ENCODE peak calls at places on chromosomes 2 and 18, in six cellular contexts. One of them, this sample, is unnamed.

GRCh38 chr18:45667056-45667455 is 51.8 kb downstream of the SLC14A2 start:
- DNase-seq in activated effector memory CD4-positive, alpha-beta T cell treated with Interleukin-2 at 50 U/mL for 16 hours: no peak
- DNase-seq in choroid plexus epithelial cell: peak
- DNase-seq in activated naive CD8-positive, alpha-beta T cell treated with anti-CD3 and anti-CD28 coated beads, Interleukin-2, amount 50 U/mL, for 24 hours: no peak
- DNase-seq in GM12864: no peak
- DNase-seq in HT-29: no peak
- DNase-seq in this sample: no peak

GRCh38 chr2:14855751-14856150 is 223.2 kb downstream of the LRATD1 start:
- DNase-seq in activated naive CD8-positive, alpha-beta T cell treated with anti-CD3 and anti-CD28 coated beads, Interleukin-2, amount 50 U/mL, for 24 hours: no peak
- DNase-seq in activated effector memory CD4-positive, alpha-beta T cell treated with Interleukin-2 at 50 U/mL for 16 hours: no peak
- DNase-seq in choroid plexus epithelial cell: no peak
- DNase-seq in GM12864: no peak
- DNase-seq in HT-29: no peak
- DNase-seq in this sample: no peak

GRCh38 chr2:146119586-146119985 is 1599.7 kb upstream of the ZEB2 start:
- DNase-seq in GM12864: no peak
- DNase-seq in activated effector memory CD4-positive, alpha-beta T cell treated with Interleukin-2 at 50 U/mL for 16 hours: no peak
- DNase-seq in HT-29: no peak
- DNase-seq in activated naive CD8-positive, alpha-beta T cell treated with anti-CD3 and anti-CD28 coated beads, Interleukin-2, amount 50 U/mL, for 24 hours: no peak
- DNase-seq in choroid plexus epithelial cell: no peak
- DNase-seq in this sample: no peak

GRCh38 chr2:236176951-236177350 is 8.8 kb upstream of the GBX2 start:
- DNase-seq in choroid plexus epithelial cell: no peak
- DNase-seq in activated effector memory CD4-positive, alpha-beta T cell treated with Interleukin-2 at 50 U/mL for 16 hours: no peak
- DNase-seq in GM12864: no peak
- DNase-seq in activated naive CD8-positive, alpha-beta T cell treated with anti-CD3 and anti-CD28 coated beads, Interleukin-2, amount 50 U/mL, for 24 hours: no peak
- DNase-seq in HT-29: no peak
- DNase-seq in this sample: no peak

GRCh38 chr2:120291464-120292311 is 39.0 kb downstream of the RALB start:
- DNase-seq in HT-29: peak
- DNase-seq in GM12864: no peak
- DNase-seq in activated naive CD8-positive, alpha-beta T cell treated with anti-CD3 and anti-CD28 coated beads, Interleukin-2, amount 50 U/mL, for 24 hours: no peak
- DNase-seq in activated effector memory CD4-positive, alpha-beta T cell treated with Interleukin-2 at 50 U/mL for 16 hours: no peak
- DNase-seq in choroid plexus epithelial cell: peak
- DNase-seq in this sample: peak

GRCh38 chr2:36618381-36618780 is 20.4 kb upstream of the FEZ2 start:
- DNase-seq in GM12864: peak
- DNase-seq in activated effector memory CD4-positive, alpha-beta T cell treated with Interleukin-2 at 50 U/mL for 16 hours: no peak
- DNase-seq in activated naive CD8-positive, alpha-beta T cell treated with anti-CD3 and anti-CD28 coated beads, Interleukin-2, amount 50 U/mL, for 24 hours: peak
- DNase-seq in HT-29: peak
- DNase-seq in choroid plexus epithelial cell: peak
- DNase-seq in this sample: peak

GRCh38 chr2:134739879-134740301 is 21.1 kb upstream of the TMEM163 start:
- DNase-seq in HT-29: no peak
- DNase-seq in activated effector memory CD4-positive, alpha-beta T cell treated with Interleukin-2 at 50 U/mL for 16 hours: no peak
- DNase-seq in activated naive CD8-positive, alpha-beta T cell treated with anti-CD3 and anti-CD28 coated beads, Interleukin-2, amount 50 U/mL, for 24 hours: peak
- DNase-seq in choroid plexus epithelial cell: no peak
- DNase-seq in GM12864: peak
- DNase-seq in this sample: no peak

GRCh38 chr2:218536804-218537494 is 31.2 kb downstream of the USP37 start:
- DNase-seq in activated effector memory CD4-positive, alpha-beta T cell treated with Interleukin-2 at 50 U/mL for 16 hours: no peak
- DNase-seq in choroid plexus epithelial cell: peak
- DNase-seq in activated naive CD8-positive, alpha-beta T cell treated with anti-CD3 and anti-CD28 coated beads, Interleukin-2, amount 50 U/mL, for 24 hours: no peak
- DNase-seq in GM12864: no peak
- DNase-seq in HT-29: no peak
- DNase-seq in this sample: no peak